ENCODE peak calls at places on chromosomes 3 and 15, in five cellular contexts. One of them, this sample, is unnamed.

GRCh38 chr15:67762610-67763368 is 62.5 kb upstream of the SKOR1 start:
- DNase-seq in activated CD4-positive, alpha-beta T cell treated with anti-CD3 and anti-CD28 coated beads for 4 hours: peak; percentile 49
- DNase-seq in NCI-H69: no peak
- DNase-seq in posterior cingulate gyrus: no peak
- DNase-seq in activated CD8-positive, alpha-beta T cell treated with anti-CD3 and anti-CD28 coated beads, Interleukin-2, amount 10 ng/mL, durations not matched to agents 7 days and 5 days: peak; percentile 65
- DNase-seq in this sample: peak; percentile 60

GRCh38 chr3:4716731-4717362 is 223.7 kb downstream of the ITPR1 start:
- DNase-seq in activated CD4-positive, alpha-beta T cell treated with anti-CD3 and anti-CD28 coated beads for 4 hours: no peak
- DNase-seq in NCI-H69: no peak
- DNase-seq in posterior cingulate gyrus: no peak
- DNase-seq in activated CD8-positive, alpha-beta T cell treated with anti-CD3 and anti-CD28 coated beads, Interleukin-2, amount 10 ng/mL, durations not matched to agents 7 days and 5 days: no peak
- DNase-seq in this sample: no peak

GRCh38 chr3:129827765-129828164 is 65.7 kb downstream of the TMCC1 start:
- DNase-seq in activated CD4-positive, alpha-beta T cell treated with anti-CD3 and anti-CD28 coated beads for 4 hours: no peak
- DNase-seq in NCI-H69: no peak
- DNase-seq in posterior cingulate gyrus: no peak
- DNase-seq in activated CD8-positive, alpha-beta T cell treated with anti-CD3 and anti-CD28 coated beads, Interleukin-2, amount 10 ng/mL, durations not matched to agents 7 days and 5 days: peak; percentile 60
- DNase-seq in this sample: peak; percentile 57

GRCh38 chr3:9079674-9080073 is 116.4 kb upstream of the RAD18 start:
- DNase-seq in activated CD4-positive, alpha-beta T cell treated with anti-CD3 and anti-CD28 coated beads for 4 hours: no peak
- DNase-seq in NCI-H69: no peak
- DNase-seq in posterior cingulate gyrus: no peak
- DNase-seq in activated CD8-positive, alpha-beta T cell treated with anti-CD3 and anti-CD28 coated beads, Interleukin-2, amount 10 ng/mL, durations not matched to agents 7 days and 5 days: no peak
- DNase-seq in this sample: no peak

GRCh38 chr3:127822836-127823589 is 698 bp upstream of the MGLL start:
- DNase-seq in activated CD4-positive, alpha-beta T cell treated with anti-CD3 and anti-CD28 coated beads for 4 hours: no peak
- DNase-seq in NCI-H69: peak; percentile 59
- DNase-seq in posterior cingulate gyrus: peak; percentile 31
- DNase-seq in activated CD8-positive, alpha-beta T cell treated with anti-CD3 and anti-CD28 coated beads, Interleukin-2, amount 10 ng/mL, durations not matched to agents 7 days and 5 days: no peak
- DNase-seq in this sample: no peak

GRCh38 chr15:25504307-25504706 is 65.5 kb upstream of the UBE3A start:
- DNase-seq in activated CD4-positive, alpha-beta T cell treated with anti-CD3 and anti-CD28 coated beads for 4 hours: no peak
- DNase-seq in NCI-H69: no peak
- DNase-seq in posterior cingulate gyrus: no peak
- DNase-seq in activated CD8-positive, alpha-beta T cell treated with anti-CD3 and anti-CD28 coated beads, Interleukin-2, amount 10 ng/mL, durations not matched to agents 7 days and 5 days: no peak
- DNase-seq in this sample: no peak

GRCh38 chr3:11530153-11530721 is 113.5 kb downstream of the VGLL4 start:
- DNase-seq in activated CD4-positive, alpha-beta T cell treated with anti-CD3 and anti-CD28 coated beads for 4 hours: no peak
- DNase-seq in NCI-H69: peak; percentile 93
- DNase-seq in posterior cingulate gyrus: no peak
- DNase-seq in activated CD8-positive, alpha-beta T cell treated with anti-CD3 and anti-CD28 coated beads, Interleukin-2, amount 10 ng/mL, durations not matched to agents 7 days and 5 days: no peak
- DNase-seq in this sample: no peak

GRCh38 chr3:156782921-156783320 is 43.2 kb upstream of the LEKR1 start:
- DNase-seq in activated CD4-positive, alpha-beta T cell treated with anti-CD3 and anti-CD28 coated beads for 4 hours: no peak
- DNase-seq in NCI-H69: no peak
- DNase-seq in posterior cingulate gyrus: no peak
- DNase-seq in activated CD8-positive, alpha-beta T cell treated with anti-CD3 and anti-CD28 coated beads, Interleukin-2, amount 10 ng/mL, durations not matched to agents 7 days and 5 days: no peak
- DNase-seq in this sample: no peak

GRCh38 chr3:120745466-120745865 is 2.9 kb downstream of the GTF2E1 start:
- DNase-seq in activated CD4-positive, alpha-beta T cell treated with anti-CD3 and anti-CD28 coated beads for 4 hours: no peak
- DNase-seq in NCI-H69: no peak
- DNase-seq in posterior cingulate gyrus: no peak
- DNase-seq in activated CD8-positive, alpha-beta T cell treated with anti-CD3 and anti-CD28 coated beads, Interleukin-2, amount 10 ng/mL, durations not matched to agents 7 days and 5 days: no peak
- DNase-seq in this sample: no peak

GRCh38 chr15:75167588-75168076 is 34.0 kb upstream of the C15orf39 start:
- DNase-seq in activated CD4-positive, alpha-beta T cell treated with anti-CD3 and anti-CD28 coated beads for 4 hours: no peak
- DNase-seq in NCI-H69: no peak
- DNase-seq in posterior cingulate gyrus: no peak
- DNase-seq in activated CD8-positive, alpha-beta T cell treated with anti-CD3 and anti-CD28 coated beads, Interleukin-2, amount 10 ng/mL, durations not matched to agents 7 days and 5 days: no peak
- DNase-seq in this sample: peak; percentile 31

GRCh38 chr15:65971741-65971995 is 102.4 kb downstream of the RAB11A start:
- DNase-seq in activated CD4-positive, alpha-beta T cell treated with anti-CD3 and anti-CD28 coated beads for 4 hours: no peak
- DNase-seq in NCI-H69: no peak
- DNase-seq in posterior cingulate gyrus: no peak
- DNase-seq in activated CD8-positive, alpha-beta T cell treated with anti-CD3 and anti-CD28 coated beads, Interleukin-2, amount 10 ng/mL, durations not matched to agents 7 days and 5 days: no peak
- DNase-seq in this sample: no peak

GRCh38 chr3:127760361-127760760 is 62.0 kb downstream of the MGLL start:
- DNase-seq in activated CD4-positive, alpha-beta T cell treated with anti-CD3 and anti-CD28 coated beads for 4 hours: no peak
- DNase-seq in NCI-H69: no peak
- DNase-seq in posterior cingulate gyrus: peak; percentile 65
- DNase-seq in activated CD8-positive, alpha-beta T cell treated with anti-CD3 and anti-CD28 coated beads, Interleukin-2, amount 10 ng/mL, durations not matched to agents 7 days and 5 days: no peak
- DNase-seq in this sample: no peak

GRCh38 chr3:188491276-188491687 is 337.3 kb downstream of the LPP start:
- DNase-seq in activated CD4-positive, alpha-beta T cell treated with anti-CD3 and anti-CD28 coated beads for 4 hours: no peak
- DNase-seq in NCI-H69: no peak
- DNase-seq in posterior cingulate gyrus: no peak
- DNase-seq in activated CD8-positive, alpha-beta T cell treated with anti-CD3 and anti-CD28 coated beads, Interleukin-2, amount 10 ng/mL, durations not matched to agents 7 days and 5 days: no peak
- DNase-seq in this sample: no peak

GRCh38 chr3:151305081-151305777 is 11.4 kb downstream of the GPR87 start:
- DNase-seq in activated CD4-positive, alpha-beta T cell treated with anti-CD3 and anti-CD28 coated beads for 4 hours: no peak
- DNase-seq in NCI-H69: peak; percentile 1
- DNase-seq in posterior cingulate gyrus: no peak
- DNase-seq in activated CD8-positive, alpha-beta T cell treated with anti-CD3 and anti-CD28 coated beads, Interleukin-2, amount 10 ng/mL, durations not matched to agents 7 days and 5 days: no peak
- DNase-seq in this sample: no peak

GRCh38 chr3:43372809-43373587 is 86.7 kb downstream of the SNRK start:
- DNase-seq in activated CD4-positive, alpha-beta T cell treated with anti-CD3 and anti-CD28 coated beads for 4 hours: no peak
- DNase-seq in NCI-H69: peak; percentile 42
- DNase-seq in posterior cingulate gyrus: no peak
- DNase-seq in activated CD8-positive, alpha-beta T cell treated with anti-CD3 and anti-CD28 coated beads, Interleukin-2, amount 10 ng/mL, durations not matched to agents 7 days and 5 days: no peak
- DNase-seq in this sample: no peak

GRCh38 chr3:156024904-156025303 is 95.5 kb upstream of the KCNAB1 start:
- DNase-seq in activated CD4-positive, alpha-beta T cell treated with anti-CD3 and anti-CD28 coated beads for 4 hours: no peak
- DNase-seq in NCI-H69: peak; percentile 1
- DNase-seq in posterior cingulate gyrus: no peak
- DNase-seq in activated CD8-positive, alpha-beta T cell treated with anti-CD3 and anti-CD28 coated beads, Interleukin-2, amount 10 ng/mL, durations not matched to agents 7 days and 5 days: no peak
- DNase-seq in this sample: no peak

GRCh38 chr3:45259144-45259543 is 33.1 kb upstream of the TMEM158 start:
- DNase-seq in activated CD4-positive, alpha-beta T cell treated with anti-CD3 and anti-CD28 coated beads for 4 hours: no peak
- DNase-seq in NCI-H69: no peak
- DNase-seq in posterior cingulate gyrus: no peak
- DNase-seq in activated CD8-positive, alpha-beta T cell treated with anti-CD3 and anti-CD28 coated beads, Interleukin-2, amount 10 ng/mL, durations not matched to agents 7 days and 5 days: no peak
- DNase-seq in this sample: no peak

GRCh38 chr3:61334783-61335182 is 83.5 kb upstream of the FHIT start:
- DNase-seq in activated CD4-positive, alpha-beta T cell treated with anti-CD3 and anti-CD28 coated beads for 4 hours: no peak
- DNase-seq in NCI-H69: no peak
- DNase-seq in posterior cingulate gyrus: no peak
- DNase-seq in activated CD8-positive, alpha-beta T cell treated with anti-CD3 and anti-CD28 coated beads, Interleukin-2, amount 10 ng/mL, durations not matched to agents 7 days and 5 days: no peak
- DNase-seq in this sample: no peak

GRCh38 chr15:51818156-51818555 is 11.3 kb upstream of the TMOD3 start:
- DNase-seq in activated CD4-positive, alpha-beta T cell treated with anti-CD3 and anti-CD28 coated beads for 4 hours: no peak
- DNase-seq in NCI-H69: no peak
- DNase-seq in posterior cingulate gyrus: no peak
- DNase-seq in activated CD8-positive, alpha-beta T cell treated with anti-CD3 and anti-CD28 coated beads, Interleukin-2, amount 10 ng/mL, durations not matched to agents 7 days and 5 days: no peak
- DNase-seq in this sample: no peak

GRCh38 chr3:4722103-4722502 is 229.0 kb downstream of the ITPR1 start:
- DNase-seq in activated CD4-positive, alpha-beta T cell treated with anti-CD3 and anti-CD28 coated beads for 4 hours: peak; percentile 12
- DNase-seq in NCI-H69: peak; percentile 82
- DNase-seq in posterior cingulate gyrus: no peak
- DNase-seq in activated CD8-positive, alpha-beta T cell treated with anti-CD3 and anti-CD28 coated beads, Interleukin-2, amount 10 ng/mL, durations not matched to agents 7 days and 5 days: peak; percentile 61
- DNase-seq in this sample: peak; percentile 53

GRCh38 chr3:94195381-94195780 is 132.5 kb downstream of the NSUN3 start:
- DNase-seq in activated CD4-positive, alpha-beta T cell treated with anti-CD3 and anti-CD28 coated beads for 4 hours: no peak
- DNase-seq in NCI-H69: peak; percentile 1
- DNase-seq in posterior cingulate gyrus: no peak
- DNase-seq in activated CD8-positive, alpha-beta T cell treated with anti-CD3 and anti-CD28 coated beads, Interleukin-2, amount 10 ng/mL, durations not matched to agents 7 days and 5 days: no peak
- DNase-seq in this sample: no peak

This sample was measured in activated naive CD4-positive, alpha-beta T cell treated with anti-CD3 and anti-CD28 coated beads, Interleukin-2, amount 10 ng/mL, durations not matched to agents 7 days and 5 days.